ENCODE peak calls at places on chromosomes 2 and 18, in four cellular contexts. P is K562, H is HepG2, L is A549. F is an unnamed sample.

GRCh38 chr2:74164761-74165160 is 13.9 kb downstream of the MOB1A start:
- DNase-seq in P (no peak), H (no peak), L (no peak), F (no peak)

GRCh38 chr2:98464772-98465310 is 20.2 kb downstream of the INPP4A start:
- DNase-seq in P (no peak), H (no peak), L (no peak), F (peak; percentile 98)

GRCh38 chr2:140905078-140905781 is 1225.6 kb downstream of the LRP1B start:
- DNase-seq in P (no peak), H (no peak), L (no peak), F (no peak)

GRCh38 chr18:63979409-63979908 is 9.6 kb downstream of the SERPINB8 start:
- DNase-seq in P (peak; percentile 13), H (peak; percentile 66), L (peak; percentile 55), F (no peak)

GRCh38 chr18:55300469-55301195 is 287.4 kb downstream of the TCF4 start:
- DNase-seq in P (peak; percentile 22), H (no peak), L (no peak), F (no peak)

GRCh38 chr2:98314251-98314650 is 32.0 kb upstream of the CNGA3 start:
- DNase-seq in P (no peak), H (no peak), L (no peak), F (no peak)

GRCh38 chr2:118774458-118775133 is 72.9 kb downstream of the EN1 start:
- DNase-seq in P (peak; percentile 80), H (no peak), L (peak; percentile 16), F (no peak)

GRCh38 chr2:121521359-121521758 is 9.3 kb upstream of the RNU4ATAC start:
- DNase-seq in P (no peak), H (no peak), L (no peak), F (no peak)

GRCh38 chr2:240392948-240393830 is 42.3 kb upstream of the GPC1 start:
- DNase-seq in P (no peak), H (no peak), L (no peak), F (no peak)

GRCh38 chr2:83584674-83585073 is 874.4 kb downstream of the SUCLG1 start:
- DNase-seq in P (no peak), H (no peak), L (no peak), F (no peak)

GRCh38 chr18:55478301-55478660 is 109.7 kb downstream of the TCF4 start:
- DNase-seq in P (no peak), H (no peak), L (no peak), F (no peak)

GRCh38 chr2:43084699-43085091 is 141.7 kb downstream of the ZFP36L2 start:
- DNase-seq in P (peak; percentile 21), H (no peak), L (no peak), F (no peak)

GRCh38 chr2:99154643-99155536 is at the start of the genes LIPT1 and TSGA10:
- DNase-seq in P (peak; percentile 96), H (peak; percentile 93), L (peak; percentile 94), F (peak; percentile 69)

GRCh38 chr2:24489942-24490673 is 946 bp upstream of the NCOA1 start:
- DNase-seq in P (no peak), H (peak; percentile 49), L (peak; percentile 55), F (no peak)

GRCh38 chr2:36618381-36618780 is 20.4 kb upstream of the FEZ2 start:
- DNase-seq in P (peak; percentile 71), H (peak; percentile 83), L (peak; percentile 88), F (peak; percentile 35)

GRCh38 chr2:71455741-71456569 is 2.6 kb downstream of the DYSF start:
- DNase-seq in P (no peak), H (peak; percentile 65), L (no peak), F (no peak)

GRCh38 chr18:56873441-56874140 is 222.4 kb downstream of the WDR7 start:
- DNase-seq in P (no peak), H (peak; percentile 28), L (no peak), F (no peak)

DNA sequence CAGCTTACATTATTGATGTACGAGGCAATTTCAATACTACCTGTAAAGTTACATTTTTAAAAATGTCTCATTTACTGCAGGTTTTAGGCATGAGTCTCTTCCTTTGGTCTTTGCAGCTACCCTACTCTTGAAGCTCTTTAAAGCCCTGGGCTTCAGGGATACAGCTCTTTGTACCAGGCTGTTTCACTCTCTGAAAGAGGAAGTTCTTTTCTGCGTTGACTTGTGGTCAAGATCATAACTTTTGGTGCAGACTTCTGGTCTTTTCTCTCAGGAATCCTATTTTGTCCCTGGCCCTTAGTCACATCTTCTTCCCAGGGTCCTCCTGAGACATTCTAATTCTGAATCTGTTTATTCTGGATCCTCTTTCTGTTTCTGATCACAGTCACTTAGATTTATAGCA is 16.6 kb upstream of the HRH4 start:
- DNase-seq in P (no peak), H (no peak), L (no peak), F (no peak)
- TF ChIP-seq JUNB in P (no peak), H (no peak), L (no peak), F (no peak)

GRCh38 chr2:231196592-231196991 is 1.8 kb upstream of the ARMC9 start:
- DNase-seq in P (no peak), H (no peak), L (no peak), F (no peak)

GRCh38 chr2:231197741-231198290 is 615 bp upstream of the ARMC9 start:
- DNase-seq in P (peak; percentile 17), H (no peak), L (no peak), F (no peak)

GRCh38 chr2:231199219-231199618 is 788 bp downstream of the ARMC9 start:
- DNase-seq in P (no peak), H (no peak), L (no peak), F (no peak)

GRCh38 chr2:231200805-231201474 is 2.5 kb downstream of the ARMC9 start:
- DNase-seq in P (peak; percentile 44), H (no peak), L (no peak), F (no peak)

GRCh38 chr2:231198291-231199173 is at the start of gene ARMC9:
- DNase-seq in P (peak; percentile 96), H (peak; percentile 67), L (peak; percentile 69), F (peak; percentile 38)
- TF ChIP-seq HDAC2 in P (no peak), H (peak; percentile 55), L (no peak), F (no peak)

DNA sequence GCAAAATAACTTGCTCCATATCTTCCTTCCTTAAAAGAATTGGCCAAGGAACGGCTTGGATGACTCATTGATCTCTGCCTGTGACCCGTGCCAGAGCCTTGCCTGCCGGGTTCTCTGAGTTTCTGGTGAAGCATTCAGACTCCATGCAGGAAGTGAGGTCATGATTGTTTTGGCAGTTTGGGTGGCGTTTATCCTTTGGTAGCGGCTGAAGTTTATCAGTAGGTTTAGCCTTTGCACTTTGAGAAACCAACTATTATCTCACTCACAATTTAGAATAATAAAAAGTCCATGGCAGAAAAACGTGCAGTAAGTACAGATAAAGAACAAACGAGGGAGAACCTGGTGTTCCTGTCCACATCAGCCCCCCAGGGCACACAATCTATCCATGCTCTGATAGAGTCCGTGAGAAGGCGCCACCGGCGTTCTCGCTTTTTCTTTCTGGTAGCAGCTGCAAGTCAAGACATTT is 15.0 kb upstream of the CTAGE1 start:
- DNase-seq in P (peak; percentile 40), H (no peak), L (peak; percentile 70), F (no peak)
- TF ChIP-seq JUNB in P (peak; percentile 9), H (no peak), L (no peak), F (no peak)

DNA sequence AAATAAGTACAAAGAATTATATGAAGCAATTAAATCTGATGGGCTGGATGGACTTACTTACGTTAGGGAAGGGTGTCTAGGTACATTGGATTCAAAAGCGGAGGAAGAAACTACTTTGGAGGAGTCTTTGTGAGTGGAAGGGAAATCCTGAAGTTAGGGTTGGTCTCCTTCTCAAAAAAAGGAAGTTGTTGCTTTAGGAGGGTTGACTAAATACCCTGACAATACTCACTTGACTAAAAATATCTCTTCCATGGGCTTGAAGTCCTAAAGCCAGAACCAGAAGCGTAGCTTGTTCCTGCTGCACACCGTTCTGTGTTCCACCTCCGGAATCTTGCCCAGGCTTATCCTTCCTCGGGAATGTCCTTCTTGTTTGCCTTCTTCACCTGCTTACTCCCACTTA is 143.3 kb upstream of the ZEB2 start:
- DNase-seq in P (no peak), H (no peak), L (no peak), F (no peak)
- TF ChIP-seq HDAC2 in P (no peak), H (no peak), L (no peak), F (no peak)

DNA sequence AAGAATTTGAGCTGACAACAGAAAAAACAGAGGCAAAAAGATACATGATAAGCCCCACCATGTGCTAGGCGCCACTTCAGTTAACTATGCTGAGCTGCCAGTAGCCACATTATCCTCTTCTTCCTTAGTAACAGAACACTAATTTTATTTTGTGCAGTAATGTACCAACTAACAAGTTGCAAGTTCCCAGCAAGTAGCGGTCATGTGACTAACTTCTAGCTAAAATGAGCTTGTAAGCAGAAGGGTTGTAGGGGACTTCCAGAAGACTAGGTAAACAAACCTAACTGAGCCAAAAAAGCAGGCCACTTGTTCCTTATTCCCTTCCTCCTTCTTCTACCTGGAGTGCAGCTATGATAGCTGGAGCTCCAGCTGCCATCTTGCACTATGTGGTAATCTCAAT is 75.5 kb downstream of the DTNB start:
- DNase-seq in P (no peak), H (no peak), L (no peak), F (no peak)
- TF ChIP-seq JUNB in P (no peak), H (no peak), L (no peak), F (no peak)

F was measured in GM12878.